ENCODE peak calls at places on chromosomes 13 and 19, in eight cellular contexts. One of them, this sample, is unnamed.

GRCh38 chr13:100559886-100560285 is 28.7 kb downstream of the GGACT start:
- DNase-seq in tibial nerve: no peak
- DNase-seq in A549: no peak
- DNase-seq in breast epithelium: no peak
- DNase-seq in IMR-90: no peak
- DNase-seq in thyroid gland: no peak
- DNase-seq in uterus: no peak
- DNase-seq in stomach: no peak
- DNase-seq in this sample: no peak

GRCh38 chr19:56114711-56115110 is 6.4 kb downstream of the ZNF787 start:
- DNase-seq in tibial nerve: no peak
- DNase-seq in A549: no peak
- DNase-seq in breast epithelium: no peak
- DNase-seq in IMR-90: no peak
- DNase-seq in thyroid gland: no peak
- DNase-seq in uterus: no peak
- DNase-seq in stomach: no peak
- DNase-seq in this sample: no peak

GRCh38 chr19:4896372-4896771 is 6.3 kb downstream of the ARRDC5 start:
- DNase-seq in tibial nerve: no peak
- DNase-seq in A549: no peak
- DNase-seq in breast epithelium: no peak
- DNase-seq in IMR-90: peak; percentile 47
- DNase-seq in thyroid gland: no peak
- DNase-seq in uterus: no peak
- DNase-seq in stomach: peak; percentile 46
- DNase-seq in this sample: no peak

GRCh38 chr13:69291292-69291906 is 816.2 kb upstream of the ATXN8OS start:
- DNase-seq in tibial nerve: no peak
- DNase-seq in A549: no peak
- DNase-seq in breast epithelium: no peak
- DNase-seq in IMR-90: no peak
- DNase-seq in thyroid gland: no peak
- DNase-seq in uterus: no peak
- DNase-seq in stomach: no peak
- DNase-seq in this sample: no peak

GRCh38 chr13:50208826-50209335 is 193.6 kb downstream of the KCNRG start:
- DNase-seq in tibial nerve: no peak
- DNase-seq in A549: peak; percentile 37
- DNase-seq in breast epithelium: peak; percentile 53
- DNase-seq in IMR-90: peak; percentile 76
- DNase-seq in thyroid gland: peak; percentile 69
- DNase-seq in uterus: peak; percentile 23
- DNase-seq in stomach: peak; percentile 32
- DNase-seq in this sample: peak; percentile 29

GRCh38 chr13:87907202-87907601 is 236.0 kb downstream of the SLITRK5 start:
- DNase-seq in tibial nerve: no peak
- DNase-seq in A549: no peak
- DNase-seq in breast epithelium: no peak
- DNase-seq in IMR-90: no peak
- DNase-seq in thyroid gland: no peak
- DNase-seq in uterus: no peak
- DNase-seq in stomach: no peak
- DNase-seq in this sample: no peak

GRCh38 chr19:51511353-51511752 is 9.8 kb upstream of the SIGLEC12 start:
- DNase-seq in tibial nerve: no peak
- DNase-seq in A549: no peak
- DNase-seq in breast epithelium: no peak
- DNase-seq in IMR-90: no peak
- DNase-seq in thyroid gland: no peak
- DNase-seq in uterus: no peak
- DNase-seq in stomach: no peak
- DNase-seq in this sample: no peak

GRCh38 chr13:53298426-53298825 is 269.8 kb downstream of the OLFM4 start:
- DNase-seq in tibial nerve: no peak
- DNase-seq in A549: no peak
- DNase-seq in breast epithelium: no peak
- DNase-seq in IMR-90: no peak
- DNase-seq in thyroid gland: no peak
- DNase-seq in uterus: no peak
- DNase-seq in stomach: no peak
- DNase-seq in this sample: no peak

GRCh38 chr13:49645451-49645850 is 17.1 kb downstream of the ARL11 start:
- DNase-seq in tibial nerve: no peak
- DNase-seq in A549: no peak
- DNase-seq in breast epithelium: no peak
- DNase-seq in IMR-90: no peak
- DNase-seq in thyroid gland: no peak
- DNase-seq in uterus: no peak
- DNase-seq in stomach: no peak
- DNase-seq in this sample: no peak

GRCh38 chr19:1440418-1440801 is 2.2 kb downstream of the RPS15 start:
- DNase-seq in tibial nerve: no peak
- DNase-seq in A549: no peak
- DNase-seq in breast epithelium: no peak
- DNase-seq in IMR-90: no peak
- DNase-seq in thyroid gland: no peak
- DNase-seq in uterus: no peak
- DNase-seq in stomach: no peak
- DNase-seq in this sample: no peak

GRCh38 chr13:20363604-20364003 is 131.5 kb upstream of the GJB6 start:
- DNase-seq in tibial nerve: no peak
- DNase-seq in A549: no peak
- DNase-seq in breast epithelium: no peak
- DNase-seq in IMR-90: no peak
- DNase-seq in thyroid gland: no peak
- DNase-seq in uterus: no peak
- DNase-seq in stomach: no peak
- DNase-seq in this sample: no peak

GRCh38 chr13:79621902-79622301 is 140.9 kb downstream of the NDFIP2 start:
- DNase-seq in tibial nerve: no peak
- DNase-seq in A549: no peak
- DNase-seq in breast epithelium: no peak
- DNase-seq in IMR-90: no peak
- DNase-seq in thyroid gland: no peak
- DNase-seq in uterus: no peak
- DNase-seq in stomach: no peak
- DNase-seq in this sample: no peak

DNA sequence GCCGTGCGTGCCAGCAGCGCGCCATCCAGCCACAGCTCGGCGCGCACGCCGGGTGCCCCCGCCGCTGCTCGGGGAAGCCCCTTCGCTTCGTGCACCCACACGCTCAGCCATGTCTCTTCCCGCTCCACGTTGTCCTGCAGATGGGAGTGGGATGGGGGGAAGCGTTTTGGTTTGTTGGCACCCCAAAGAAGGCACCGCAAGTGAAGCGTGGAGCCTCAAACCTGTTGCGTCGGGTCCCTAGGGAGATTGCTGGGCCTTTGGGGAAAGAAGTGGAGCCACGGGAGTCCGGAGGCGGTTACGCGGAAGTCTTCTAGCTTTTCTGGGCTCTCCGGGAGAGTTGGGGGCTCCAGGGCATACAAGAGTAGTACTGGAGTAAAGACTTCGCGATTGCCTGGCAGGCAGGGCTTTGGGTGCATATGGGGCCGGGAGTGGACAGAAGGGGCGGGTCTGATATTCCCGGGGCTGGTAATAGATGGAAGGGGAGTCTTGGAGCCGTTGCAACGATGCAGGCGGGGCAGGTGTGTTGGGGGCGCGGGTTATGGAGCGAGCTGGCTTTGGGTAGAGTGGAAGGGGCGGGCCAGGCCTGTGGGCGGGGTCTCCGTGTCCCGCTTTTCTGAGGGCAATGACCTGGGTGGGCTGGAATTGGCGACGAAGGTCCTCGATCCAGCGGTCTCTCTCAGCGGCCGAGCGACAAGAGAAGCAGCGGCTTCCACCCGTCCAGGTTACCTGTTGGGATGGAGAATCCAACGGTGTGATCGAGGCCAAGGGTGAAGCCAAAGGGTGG is 6.5 kb downstream of the RASAL3 start:
- DNase-seq in tibial nerve: no peak
- DNase-seq in A549: no peak
- DNase-seq in breast epithelium: no peak
- DNase-seq in IMR-90: no peak
- DNase-seq in thyroid gland: no peak
- DNase-seq in uterus: no peak
- DNase-seq in stomach: no peak
- DNase-seq in this sample: no peak
- H3K4me3 ChIP-seq in tibial nerve: no peak overlapping the region
- H3K4me3 ChIP-seq in A549: peak overlapping the region; percentile 50
- H3K4me3 ChIP-seq in breast epithelium: peak overlapping the region; percentile 62
- H3K4me3 ChIP-seq in IMR-90: no peak overlapping the region
- H3K4me3 ChIP-seq in thyroid gland: no peak overlapping the region
- H3K4me3 ChIP-seq in uterus: no peak overlapping the region
- H3K4me3 ChIP-seq in stomach: peak overlapping the region; percentile 31
- H3K4me3 ChIP-seq in this sample: no peak overlapping the region

GRCh38 chr19:18504886-18505610 is 16.8 kb downstream of the ELL start:
- DNase-seq in tibial nerve: no peak
- DNase-seq in A549: no peak
- DNase-seq in breast epithelium: no peak
- DNase-seq in IMR-90: no peak
- DNase-seq in thyroid gland: no peak
- DNase-seq in uterus: no peak
- DNase-seq in stomach: no peak
- DNase-seq in this sample: no peak

GRCh38 chr19:18507727-18508440 is 14.0 kb downstream of the ELL start:
- DNase-seq in tibial nerve: no peak
- DNase-seq in A549: no peak
- DNase-seq in breast epithelium: no peak
- DNase-seq in IMR-90: peak; percentile 39
- DNase-seq in thyroid gland: no peak
- DNase-seq in uterus: no peak
- DNase-seq in stomach: no peak
- DNase-seq in this sample: peak; percentile 47

GRCh38 chr19:18507021-18507726 is 14.7 kb downstream of the ELL start:
- DNase-seq in tibial nerve: no peak
- DNase-seq in A549: no peak
- DNase-seq in breast epithelium: no peak
- DNase-seq in IMR-90: no peak
- DNase-seq in thyroid gland: no peak
- DNase-seq in uterus: no peak
- DNase-seq in stomach: peak; percentile 74
- DNase-seq in this sample: peak; percentile 93

GRCh38 chr19:18506545-18506944 is 15.3 kb downstream of the ELL start:
- DNase-seq in tibial nerve: no peak
- DNase-seq in A549: no peak
- DNase-seq in breast epithelium: no peak
- DNase-seq in IMR-90: no peak
- DNase-seq in thyroid gland: no peak
- DNase-seq in uterus: no peak
- DNase-seq in stomach: no peak
- DNase-seq in this sample: no peak

DNA sequence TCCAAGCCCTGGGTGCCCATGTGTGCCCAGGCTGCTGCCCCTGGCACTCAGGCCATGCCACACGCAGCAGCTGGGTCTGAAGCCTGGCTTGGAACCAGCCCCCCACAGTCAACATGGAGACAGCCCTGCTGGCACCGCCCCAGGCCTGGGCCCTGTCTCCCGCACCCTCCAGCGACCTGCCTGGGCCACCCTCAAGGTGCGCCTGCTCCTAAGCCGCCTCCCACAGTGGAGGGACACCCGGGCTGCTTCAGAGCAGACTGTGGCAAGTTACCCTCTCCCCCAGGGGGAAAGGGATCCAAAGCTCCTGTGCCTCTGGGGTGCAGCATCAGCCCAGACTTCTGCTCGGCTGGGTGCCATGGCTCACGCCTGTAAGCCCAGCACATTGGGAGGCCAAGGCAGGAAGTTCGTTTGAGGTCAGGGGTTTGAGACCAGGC is 15.8 kb downstream of the ELL start:
- DNase-seq in tibial nerve: no peak
- DNase-seq in A549: no peak
- DNase-seq in breast epithelium: no peak
- DNase-seq in IMR-90: no peak
- DNase-seq in thyroid gland: no peak
- DNase-seq in uterus: no peak
- DNase-seq in stomach: no peak
- DNase-seq in this sample: no peak
- H3K4me1 ChIP-seq in tibial nerve: peaks cover 89% of the 10 kb centered on the region
- H3K4me1 ChIP-seq in A549: peaks cover 35% of the 10 kb centered on the region
- H3K4me1 ChIP-seq in breast epithelium: peaks cover 31% of the 10 kb centered on the region
- H3K4me1 ChIP-seq in IMR-90: peaks cover 29% of the 10 kb centered on the region
- H3K4me1 ChIP-seq in thyroid gland: peaks cover 86% of the 10 kb centered on the region
- H3K4me1 ChIP-seq in uterus: peaks cover 28% of the 10 kb centered on the region
- H3K4me1 ChIP-seq in stomach: peaks cover 96% of the 10 kb centered on the region
- H3K4me1 ChIP-seq in this sample: peaks cover 98% of the 10 kb centered on the region

DNA sequence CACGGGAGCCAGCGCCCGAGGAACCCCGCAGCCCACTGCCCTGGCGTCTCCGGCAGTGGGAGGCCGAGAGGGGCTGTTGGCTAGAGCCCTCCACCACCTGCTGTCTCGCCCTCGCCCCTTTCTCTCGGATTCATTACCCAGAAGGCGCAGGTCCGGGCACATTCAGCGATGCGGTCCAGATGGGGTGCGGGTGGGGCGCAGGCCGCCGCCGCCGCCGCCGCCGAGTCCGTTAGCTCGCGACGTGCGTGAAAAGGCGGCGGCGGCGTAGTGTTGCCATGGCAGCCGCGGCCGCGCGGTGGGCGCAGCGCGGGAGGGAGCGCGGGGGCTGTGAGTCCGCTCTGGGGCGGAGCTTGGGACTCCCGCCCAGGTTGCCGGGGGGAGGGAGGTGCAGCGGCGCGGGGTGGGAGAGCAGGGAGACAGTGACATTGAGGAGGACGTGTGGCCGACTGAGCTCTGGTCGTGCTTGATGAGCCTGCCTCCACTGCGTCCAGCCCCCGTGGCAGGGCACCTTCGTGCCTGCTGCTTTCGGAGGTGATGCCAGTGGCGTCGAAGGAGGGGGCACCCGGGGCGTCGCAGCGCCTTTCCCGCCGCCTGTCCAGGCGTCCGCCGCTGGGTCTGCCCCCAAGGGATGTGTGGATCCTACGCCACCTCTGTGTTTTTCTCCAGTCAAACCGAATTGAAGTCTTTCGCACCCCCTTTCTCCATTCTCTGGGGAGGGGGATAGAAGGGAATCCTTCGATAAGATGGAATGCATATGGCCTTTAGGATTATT is at the start of gene KATNAL1:
- DNase-seq in tibial nerve: peak; percentile 57
- DNase-seq in A549: peak; percentile 48
- DNase-seq in breast epithelium: peak; percentile 65
- DNase-seq in IMR-90: peak; percentile 57
- DNase-seq in thyroid gland: peak; percentile 79
- DNase-seq in uterus: peak; percentile 88
- DNase-seq in stomach: peak; percentile 68
- DNase-seq in this sample: peak; percentile 53
- TF ChIP-seq POLR2A in tibial nerve: no peak
- TF ChIP-seq POLR2A in A549: peak; percentile 43
- TF ChIP-seq POLR2A in breast epithelium: no peak
- TF ChIP-seq POLR2A in IMR-90: peak; percentile 7
- TF ChIP-seq POLR2A in thyroid gland: peak; percentile 51
- TF ChIP-seq POLR2A in uterus: no peak
- TF ChIP-seq POLR2A in stomach: no peak
- TF ChIP-seq POLR2A in this sample: peak; percentile 21

DNA sequence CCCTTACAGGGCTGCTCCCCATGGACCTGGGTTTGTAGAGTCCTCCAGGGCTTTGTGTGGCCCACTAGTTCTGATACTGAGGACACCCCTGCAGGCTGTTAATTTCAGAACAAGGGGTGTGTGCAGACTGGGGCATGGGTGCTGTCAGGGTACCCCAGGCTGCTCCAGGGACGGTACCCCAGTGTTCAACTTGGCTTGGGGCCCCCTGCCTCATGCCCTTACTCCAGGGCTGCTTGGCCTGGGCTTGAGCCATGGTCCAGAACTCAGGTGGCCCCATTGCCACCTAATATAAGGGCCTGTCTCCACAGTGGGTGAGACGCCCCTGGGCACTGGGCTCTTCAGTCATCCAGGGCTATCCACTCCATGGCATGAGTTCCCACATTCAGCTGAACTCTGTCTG is 1417.6 kb downstream of the UQCRFS1 start:
- DNase-seq in tibial nerve: no peak
- DNase-seq in A549: no peak
- DNase-seq in breast epithelium: no peak
- DNase-seq in IMR-90: no peak
- DNase-seq in thyroid gland: no peak
- DNase-seq in uterus: no peak
- DNase-seq in stomach: no peak
- DNase-seq in this sample: no peak
- H3K4me3 ChIP-seq in tibial nerve: no peak overlapping the region
- H3K4me3 ChIP-seq in A549: peak overlapping the region; percentile 81
- H3K4me3 ChIP-seq in breast epithelium: no peak overlapping the region
- H3K4me3 ChIP-seq in IMR-90: no peak overlapping the region
- H3K4me3 ChIP-seq in thyroid gland: no peak overlapping the region
- H3K4me3 ChIP-seq in uterus: no peak overlapping the region
- H3K4me3 ChIP-seq in stomach: no peak overlapping the region
- H3K4me3 ChIP-seq in this sample: no peak overlapping the region